ENCODE peak calls at places on chromosomes 12 and 14, in six cellular contexts. T, U, J, Y, I and G are unnamed samples.

GRCh38 chr12:54352022-54352531 is 12.2 kb downstream of the GPR84 start:
- DNase-seq in T (no peak), U (no peak), J (peak; percentile 74), Y (no peak), I (peak; percentile 78), G (peak; percentile 32)

GRCh38 chr14:97712471-97712870 is 915.3 kb downstream of the VRK1 start:
- DNase-seq in T (no peak), U (no peak), J (no peak), Y (no peak), I (no peak), G (no peak)

GRCh38 chr12:12585115-12585862 is 22.6 kb upstream of the DUSP16 start:
- DNase-seq in T (no peak), U (no peak), J (no peak), Y (no peak), I (no peak), G (no peak)

GRCh38 chr12:29893002-29893401 is 109.3 kb upstream of the TMTC1 start:
- DNase-seq in T (no peak), U (no peak), J (no peak), Y (no peak), I (no peak), G (no peak)

GRCh38 chr14:31208546-31209424 is 1.2 kb upstream of the HECTD1 start:
- DNase-seq in T (no peak), U (no peak), J (no peak), Y (no peak), I (no peak), G (no peak)

GRCh38 chr12:2924019-2924418 is 33.3 kb downstream of the TULP3 start:
- DNase-seq in T (no peak), U (no peak), J (no peak), Y (no peak), I (no peak), G (no peak)

GRCh38 chr12:31362759-31363415 is 36.9 kb upstream of the SINHCAF start:
- DNase-seq in T (peak; percentile 0), U (peak; percentile 33), J (no peak), Y (no peak), I (peak; percentile 63), G (peak; percentile 70)

GRCh38 chr12:93078577-93078976 is 149.5 kb upstream of the EEA1 start:
- DNase-seq in T (no peak), U (no peak), J (no peak), Y (no peak), I (no peak), G (no peak)

GRCh38 chr12:107622005-107622404 is 63.6 kb upstream of the PWP1 start:
- DNase-seq in T (no peak), U (peak; percentile 72), J (no peak), Y (no peak), I (peak; percentile 79), G (no peak)

GRCh38 chr12:65631621-65632111 is 192.6 kb upstream of the HMGA2 start:
- DNase-seq in T (no peak), U (peak; percentile 95), J (no peak), Y (peak; percentile 100), I (no peak), G (no peak)

GRCh38 chr12:89882757-89883156 is 174.1 kb upstream of the ATP2B1 start:
- DNase-seq in T (no peak), U (no peak), J (no peak), Y (no peak), I (no peak), G (no peak)

GRCh38 chr12:632102-632696 is 31.0 kb downstream of the NINJ2 start:
- DNase-seq in T (no peak), U (peak; percentile 89), J (no peak), Y (peak; percentile 83), I (peak; percentile 65), G (no peak)

GRCh38 chr12:25115677-25116076 is 79.3 kb downstream of the DNAI7 start:
- DNase-seq in T (no peak), U (no peak), J (no peak), Y (no peak), I (no peak), G (no peak)

GRCh38 chr14:71472281-71472960 is 459.8 kb upstream of the RGS6 start:
- DNase-seq in T (no peak), U (no peak), J (no peak), Y (no peak), I (no peak), G (no peak)

GRCh38 chr14:53741379-53742225 is 215.0 kb downstream of the BMP4 start:
- DNase-seq in T (no peak), U (no peak), J (no peak), Y (no peak), I (peak; percentile 5), G (no peak)